ENCODE peak calls at places on chromosome 18, in seven cellular contexts. Q, M, W, X, P, L and R are unnamed samples.

GRCh38 chr18:6575908-6576307 is 153.6 kb upstream of the ARHGAP28 start:
- DNase-seq in Q (no peak), M (no peak), W (no peak), X (no peak), P (no peak), L (no peak), R (no peak)

GRCh38 chr18:7568426-7568825 is 1.3 kb downstream of the PTPRM start:
- DNase-seq in Q (peak), M (peak), W (no peak), X (peak), P (no peak), L (no peak), R (peak)

GRCh38 chr18:74416124-74416523 is 41.0 kb downstream of the DIPK1C start:
- DNase-seq in Q (no peak), M (no peak), W (no peak), X (no peak), P (no peak), L (no peak), R (no peak)

GRCh38 chr18:66210875-66211274 is 393.0 kb downstream of the CDH19 start:
- DNase-seq in Q (no peak), M (no peak), W (no peak), X (no peak), P (no peak), L (no peak), R (no peak)

GRCh38 chr18:374735-375168 is 106.9 kb upstream of the THOC1 start:
- DNase-seq in Q (no peak), M (no peak), W (no peak), X (peak), P (no peak), L (no peak), R (no peak)

GRCh38 chr18:37207343-37207742 is 358.3 kb downstream of the CELF4 start:
- DNase-seq in Q (no peak), M (no peak), W (no peak), X (no peak), P (no peak), L (peak), R (no peak)

GRCh38 chr18:75896865-75897264 is 469.4 kb upstream of the SMIM21 start:
- DNase-seq in Q (no peak), M (no peak), W (no peak), X (no peak), P (no peak), L (no peak), R (no peak)

GRCh38 chr18:3262234-3263171 is 570 bp downstream of the MYL12B start:
- DNase-seq in Q (no peak), M (peak), W (no peak), X (peak), P (no peak), L (peak), R (no peak)

GRCh38 chr18:61167902-61168301 is 165.3 kb upstream of the CDH20 start:
- DNase-seq in Q (no peak), M (no peak), W (no peak), X (no peak), P (no peak), L (no peak), R (no peak)

GRCh38 chr18:11728247-11728646 is 39.2 kb downstream of the GNAL start:
- DNase-seq in Q (no peak), M (no peak), W (no peak), X (no peak), P (no peak), L (peak), R (no peak)

GRCh38 chr18:64330161-64330560 is 181.3 kb upstream of the LINC00305 start:
- DNase-seq in Q (no peak), M (no peak), W (no peak), X (peak), P (no peak), L (peak), R (no peak)

GRCh38 chr18:54232485-54233227 is 8.2 kb upstream of the MBD2 start:
- DNase-seq in Q (no peak), M (no peak), W (no peak), X (peak), P (no peak), L (no peak), R (no peak)

GRCh38 chr18:35467624-35468016 is 30.1 kb downstream of the INO80C start:
- DNase-seq in Q (no peak), M (no peak), W (no peak), X (no peak), P (no peak), L (peak), R (no peak)
- H3K27ac ChIP-seq in Q (no peak), M (peak), W (peak), X (no peak), P (no peak), L (peak), R (no peak)

GRCh38 chr18:48939368-48940097 is 11.2 kb downstream of the SMAD7 start:
- DNase-seq in Q (no peak), M (no peak), W (no peak), X (no peak), P (no peak), L (no peak), R (no peak)
- H3K4me3 ChIP-seq in Q (no peak), M (peak), W (peak), X (no peak), P (no peak), L (no peak), R (peak)

GRCh38 chr18:78405763-78406162 is 573.9 kb upstream of the SALL3 start:
- DNase-seq in Q (no peak), M (no peak), W (no peak), X (no peak), P (no peak), L (no peak), R (no peak)
- H3K27ac ChIP-seq in Q (no peak), M (no peak), W (no peak), X (no peak), P (no peak), L (no peak), R (no peak)

GRCh38 chr18:79625924-79626561 is 53.6 kb upstream of the CTDP1 start:
- DNase-seq in Q (no peak), M (no peak), W (no peak), X (no peak), P (no peak), L (peak), R (no peak)
- H3K4me3 ChIP-seq in Q (no peak), M (no peak), W (no peak), X (no peak), P (no peak), L (peak), R (no peak)

DNA sequence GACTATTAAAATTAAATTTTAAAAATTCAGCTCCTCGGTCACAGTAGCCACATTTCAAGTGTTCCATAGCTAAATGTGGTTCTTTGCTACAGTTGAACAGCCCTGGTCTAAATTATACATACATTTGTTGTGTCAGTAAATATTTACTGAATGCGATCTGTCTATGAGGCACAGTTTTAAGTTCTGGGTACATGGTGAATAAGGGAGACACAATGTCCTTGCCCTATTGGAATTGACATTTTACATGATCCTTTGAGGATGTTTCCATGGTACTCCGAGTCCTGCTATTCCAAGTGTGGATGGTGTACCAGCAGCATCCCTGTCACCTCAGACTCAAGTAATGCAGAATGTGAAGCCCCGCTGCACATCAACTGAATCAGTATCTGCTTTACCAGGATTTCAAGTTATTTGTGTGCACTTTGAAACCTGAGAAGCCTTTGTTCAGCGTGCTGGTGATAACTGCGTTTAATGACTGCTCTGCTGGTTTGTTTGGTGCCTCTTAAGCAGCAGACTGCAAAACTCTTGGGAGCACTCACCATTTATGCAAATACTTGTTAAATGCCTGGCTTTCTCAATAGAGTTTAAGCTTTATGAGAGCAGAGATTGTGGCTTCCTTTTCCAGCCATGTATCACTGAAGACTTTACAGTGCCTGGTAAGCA is 1.5 kb downstream of the GALNT1 start:
- DNase-seq in Q (no peak), M (no peak), W (no peak), X (no peak), P (peak), L (peak), R (no peak)
- H3K27ac ChIP-seq in Q (no peak), M (no peak), W (peak), X (no peak), P (no peak), L (peak), R (no peak)

GRCh38 chr18:21682276-21683051 is 22.1 kb downstream of the ABHD3 start:
- DNase-seq in Q (no peak), M (no peak), W (no peak), X (peak), P (peak), L (no peak), R (no peak)
- H3K4me3 ChIP-seq in Q (no peak), M (peak), W (no peak), X (peak), P (no peak), L (no peak), R (peak)

DNA sequence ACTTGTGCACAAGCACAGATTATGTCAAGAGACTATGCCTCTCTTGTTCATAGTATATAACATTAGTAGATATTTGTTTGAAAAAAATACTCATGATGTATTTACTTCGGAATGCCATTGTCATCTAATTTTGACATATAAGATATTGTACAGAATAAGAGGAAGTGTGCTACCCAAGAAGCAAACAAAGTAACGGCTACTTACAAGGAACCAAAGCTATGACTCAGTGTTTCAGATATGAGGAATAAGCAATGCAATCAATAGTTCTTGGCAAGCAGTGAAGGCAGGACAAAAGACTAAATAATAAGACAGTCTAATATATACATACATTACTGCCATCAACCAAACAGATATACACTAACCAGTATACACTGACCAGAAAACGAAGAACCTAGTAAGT is 256.3 kb downstream of the CCDC178 start:
- DNase-seq in Q (no peak), M (no peak), W (no peak), X (no peak), P (no peak), L (no peak), R (no peak)
- H3K27ac ChIP-seq in Q (no peak), M (no peak), W (peak), X (no peak), P (no peak), L (no peak), R (no peak)

GRCh38 chr18:26746284-26747130 is 119.0 kb downstream of the AQP4 start:
- DNase-seq in Q (no peak), M (no peak), W (peak), X (no peak), P (no peak), L (no peak), R (no peak)
- H3K4me3 ChIP-seq in Q (no peak), M (no peak), W (no peak), X (no peak), P (no peak), L (no peak), R (no peak)

GRCh38 chr18:45772081-45772480 is 48.1 kb downstream of the SLC14A1 start:
- DNase-seq in Q (no peak), M (no peak), W (no peak), X (no peak), P (no peak), L (no peak), R (no peak)

GRCh38 chr18:45771587-45771986 is 47.6 kb downstream of the SLC14A1 start:
- DNase-seq in Q (no peak), M (peak), W (no peak), X (no peak), P (no peak), L (no peak), R (no peak)

GRCh38 chr18:45775241-45775676 is 50.2 kb upstream of the SIGLEC15 start:
- DNase-seq in Q (peak), M (peak), W (no peak), X (peak), P (no peak), L (peak), R (peak)

GRCh38 chr18:45775726-45776125 is 49.7 kb upstream of the SIGLEC15 start:
- DNase-seq in Q (no peak), M (no peak), W (no peak), X (no peak), P (no peak), L (no peak), R (no peak)

DNA sequence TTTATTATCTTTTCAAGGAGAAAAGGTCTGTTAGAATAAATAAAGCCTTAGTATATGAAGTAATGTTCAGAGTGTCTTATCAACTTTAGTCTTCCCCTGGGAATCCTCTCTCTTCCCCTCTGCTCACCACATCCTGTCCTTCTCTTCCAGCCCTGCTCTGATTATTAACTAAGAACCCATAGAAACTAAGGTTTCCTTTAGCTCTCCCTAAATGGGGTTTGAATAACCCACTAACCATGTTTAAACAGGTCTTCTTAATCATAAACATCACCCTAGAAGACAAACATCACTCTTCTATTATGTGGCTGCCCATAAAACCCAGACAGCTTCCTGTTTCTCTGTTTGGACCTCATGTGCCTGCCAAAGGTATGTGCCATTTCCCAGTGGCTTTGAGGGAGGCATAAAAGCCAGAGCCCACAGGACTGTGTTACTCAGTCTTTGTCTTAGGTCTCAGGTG is 50.1 kb downstream of the SLC14A1 start:
- DNase-seq in Q (no peak), M (no peak), W (no peak), X (no peak), P (no peak), L (peak), R (no peak)
- H3K27ac ChIP-seq in Q (no peak), M (peak), W (peak), X (no peak), P (no peak), L (peak), R (no peak)

GRCh38 chr18:31129398-31130115 is 27.3 kb upstream of the DSC2 start:
- DNase-seq in Q (no peak), M (no peak), W (no peak), X (no peak), P (no peak), L (no peak), R (no peak)
- H3K4me3 ChIP-seq in Q (no peak), M (no peak), W (no peak), X (no peak), P (no peak), L (no peak), R (no peak)